ENCODE peak calls at places on chromosomes 7 and 10, in ten cellular contexts. C is adipocyte; F is NCI-H2029 treated with DMSO at 0.1 percent for 48 hours; T is posterior vena cava; A is NCI-H460; E is EH; U is transverse colon; S is GM12892; L is activated CD4-positive, alpha-beta T cell treated with anti-CD3 and anti-CD28 coated beads, Interleukin-2, amount 50 U/mL, for 1 hour; P is H9. J is an unnamed sample.

GRCh38 chr7:93862651-93863050 is 27.9 kb downstream of the TFPI2 start:
- DNase-seq in C (no peak), F (no peak), T (no peak), A (no peak), E (no peak), U (no peak), S (no peak), L (no peak), P (no peak), J (no peak)

GRCh38 chr10:909831-910230 is 21.7 kb downstream of the LARP4B start:
- DNase-seq in C (peak; percentile 77), F (no peak), T (no peak), A (no peak), E (peak; percentile 84), U (no peak), S (no peak), L (no peak), P (no peak), J (no peak)

GRCh38 chr7:30923774-30924413 is 12.2 kb downstream of the AQP1 start:
- DNase-seq in C (no peak), F (no peak), T (peak; percentile 65), A (no peak), E (no peak), U (peak; percentile 3), S (peak; percentile 10), L (no peak), P (peak; percentile 22), J (no peak)

GRCh38 chr10:11745045-11745444 is 2.9 kb downstream of the ECHDC3 start:
- DNase-seq in C (no peak), F (no peak), T (no peak), A (no peak), E (no peak), U (no peak), S (no peak), L (no peak), P (no peak), J (no peak)

GRCh38 chr7:20350518-20350951 is 19.8 kb downstream of the ITGB8 start:
- DNase-seq in C (peak; percentile 32), F (no peak), T (no peak), A (no peak), E (no peak), U (peak; percentile 29), S (no peak), L (no peak), P (no peak), J (no peak)

GRCh38 chr10:114100848-114101741 is 57.4 kb downstream of the ADRB1 start:
- DNase-seq in C (peak; percentile 49), F (no peak), T (peak; percentile 84), A (no peak), E (peak; percentile 50), U (no peak), S (no peak), L (no peak), P (no peak), J (no peak)

GRCh38 chr7:26198133-26198780 is 2.3 kb downstream of the HNRNPA2B1 start:
- DNase-seq in C (peak; percentile 83), F (no peak), T (no peak), A (no peak), E (peak; percentile 48), U (no peak), S (no peak), L (no peak), P (no peak), J (no peak)

GRCh38 chr7:21497072-21497471 is 45.8 kb upstream of the DNAH11 start:
- DNase-seq in C (peak; percentile 23), F (no peak), T (no peak), A (no peak), E (peak; percentile 35), U (no peak), S (no peak), L (no peak), P (no peak), J (no peak)

GRCh38 chr10:96261930-96262329 is 9.4 kb downstream of the BLNK start:
- DNase-seq in C (no peak), F (no peak), T (no peak), A (no peak), E (no peak), U (peak; percentile 39), S (no peak), L (no peak), P (no peak), J (no peak)

GRCh38 chr10:121053151-121053550 is 202.0 kb downstream of the WDR11 start:
- DNase-seq in C (no peak), F (no peak), T (no peak), A (no peak), E (no peak), U (no peak), S (no peak), L (no peak), P (no peak), J (no peak)

GRCh38 chr10:117675516-117675915 is 133.0 kb downstream of the EMX2 start:
- DNase-seq in C (no peak), F (no peak), T (no peak), A (no peak), E (no peak), U (no peak), S (no peak), L (no peak), P (no peak), J (no peak)

GRCh38 chr10:46266506-46266985 is 20.3 kb upstream of the ANTXRL start:
- DNase-seq in C (no peak), F (no peak), T (no peak), A (no peak), E (no peak), U (no peak), S (no peak), L (no peak), P (peak; percentile 23), J (no peak)

GRCh38 chr10:46544989-46545791 is 11.3 kb downstream of the GPRIN2 start:
- DNase-seq in C (peak; percentile 31), F (no peak), T (peak; percentile 79), A (no peak), E (peak; percentile 54), U (peak; percentile 18), S (no peak), L (peak; percentile 1), P (peak; percentile 67), J (no peak)

GRCh38 chr10:784377-784758 is 94.9 kb upstream of the DIP2C start:
- DNase-seq in C (no peak), F (no peak), T (no peak), A (no peak), E (no peak), U (peak; percentile 11), S (no peak), L (no peak), P (peak; percentile 56), J (no peak)

GRCh38 chr7:103031024-103031423 is 43.6 kb downstream of the FBXL13 start:
- DNase-seq in C (no peak), F (no peak), T (no peak), A (no peak), E (no peak), U (no peak), S (no peak), L (no peak), P (no peak), J (no peak)

GRCh38 chr7:128174391-128174790 is 66.7 kb upstream of the LEP start:
- DNase-seq in C (no peak), F (no peak), T (no peak), A (no peak), E (no peak), U (no peak), S (no peak), L (no peak), P (peak; percentile 20), J (no peak)

GRCh38 chr10:98088186-98088971 is 46.1 kb upstream of the R3HCC1L start:
- DNase-seq in C (no peak), F (peak; percentile 9), T (no peak), A (no peak), E (peak; percentile 2), U (no peak), S (no peak), L (no peak), P (no peak), J (no peak)

GRCh38 chr7:17233643-17234397 is 64.6 kb upstream of the AHR start:
- DNase-seq in C (peak; percentile 33), F (no peak), T (no peak), A (peak; percentile 15), E (peak; percentile 33), U (no peak), S (no peak), L (peak; percentile 41), P (no peak), J (no peak)

GRCh38 chr10:34477229-34477628 is 337.9 kb downstream of the PARD3 start:
- DNase-seq in C (no peak), F (no peak), T (no peak), A (no peak), E (no peak), U (no peak), S (no peak), L (no peak), P (no peak), J (no peak)